ENCODE peak calls at places on chromosome 9, in five cellular contexts. One of them, this sample, is unnamed.
A peak's percentile ranks its signal among the peaks of the same experiment; 100 is the strongest.

GRCh38 chr9:111514967-111515366 is 10.0 kb upstream of the ZNF483 start:
- DNase-seq in H9: no peak
- DNase-seq in IMR-90: no peak
- DNase-seq in mesendoderm: no peak
- DNase-seq in neuronal stem cell: no peak
- DNase-seq in this sample: no peak

GRCh38 chr9:116151966-116152381 is 1.6 kb upstream of the PAPPA start:
- DNase-seq in H9: no peak
- DNase-seq in IMR-90: peak; percentile 94
- DNase-seq in mesendoderm: no peak
- DNase-seq in neuronal stem cell: no peak
- DNase-seq in this sample: peak; percentile 92

GRCh38 chr9:76644171-76644570 is 120.1 kb upstream of the PCA3 start:
- DNase-seq in H9: no peak
- DNase-seq in IMR-90: no peak
- DNase-seq in mesendoderm: no peak
- DNase-seq in neuronal stem cell: no peak
- DNase-seq in this sample: no peak

GRCh38 chr9:136545966-136546696 is at the start of gene NOTCH1:
- DNase-seq in H9: peak; percentile 86
- DNase-seq in IMR-90: peak; percentile 87
- DNase-seq in mesendoderm: peak; percentile 96
- DNase-seq in neuronal stem cell: peak; percentile 90
- DNase-seq in this sample: peak; percentile 95

GRCh38 chr9:90846770-90847419 is 45.3 kb downstream of the SYK start:
- DNase-seq in H9: peak; percentile 7
- DNase-seq in IMR-90: no peak
- DNase-seq in mesendoderm: no peak
- DNase-seq in neuronal stem cell: no peak
- DNase-seq in this sample: no peak

GRCh38 chr9:130053504-130054427 is at the start of gene GPR107:
- DNase-seq in H9: peak; percentile 77
- DNase-seq in IMR-90: peak; percentile 57
- DNase-seq in mesendoderm: peak; percentile 82
- DNase-seq in neuronal stem cell: peak; percentile 73
- DNase-seq in this sample: peak; percentile 85

GRCh38 chr9:135998013-135998380 is 36.8 kb upstream of the UBAC1 start:
- DNase-seq in H9: no peak
- DNase-seq in IMR-90: no peak
- DNase-seq in mesendoderm: no peak
- DNase-seq in neuronal stem cell: no peak
- DNase-seq in this sample: no peak

GRCh38 chr9:90070056-90070455 is 465.2 kb downstream of the GADD45G start:
- DNase-seq in H9: no peak
- DNase-seq in IMR-90: no peak
- DNase-seq in mesendoderm: no peak
- DNase-seq in neuronal stem cell: no peak
- DNase-seq in this sample: no peak

GRCh38 chr9:136605966-136606365 is 56.8 kb upstream of the EGFL7 start:
- DNase-seq in H9: no peak
- DNase-seq in IMR-90: no peak
- DNase-seq in mesendoderm: no peak
- DNase-seq in neuronal stem cell: no peak
- DNase-seq in this sample: no peak

GRCh38 chr9:120941046-120941770 is 14.6 kb upstream of the TRAF1 start:
- DNase-seq in H9: no peak
- DNase-seq in IMR-90: peak; percentile 60
- DNase-seq in mesendoderm: no peak
- DNase-seq in neuronal stem cell: no peak
- DNase-seq in this sample: no peak

GRCh38 chr9:83992901-83993300 is 12.3 kb downstream of the RMI1 start:
- DNase-seq in H9: no peak
- DNase-seq in IMR-90: no peak
- DNase-seq in mesendoderm: no peak
- DNase-seq in neuronal stem cell: no peak
- DNase-seq in this sample: no peak

GRCh38 chr9:128916204-128916603 is 4.6 kb upstream of the PHYHD1 start:
- DNase-seq in H9: no peak
- DNase-seq in IMR-90: no peak
- DNase-seq in mesendoderm: no peak
- DNase-seq in neuronal stem cell: no peak
- DNase-seq in this sample: no peak

GRCh38 chr9:84170521-84171141 is 169.9 kb downstream of the SLC28A3 start:
- DNase-seq in H9: peak; percentile 50
- DNase-seq in IMR-90: peak; percentile 98
- DNase-seq in mesendoderm: peak; percentile 74
- DNase-seq in neuronal stem cell: no peak
- DNase-seq in this sample: peak; percentile 95

GRCh38 chr9:126232461-126232860 is 94.2 kb upstream of the MVB12B start:
- DNase-seq in H9: no peak
- DNase-seq in IMR-90: no peak
- DNase-seq in mesendoderm: no peak
- DNase-seq in neuronal stem cell: no peak
- DNase-seq in this sample: no peak

DNA sequence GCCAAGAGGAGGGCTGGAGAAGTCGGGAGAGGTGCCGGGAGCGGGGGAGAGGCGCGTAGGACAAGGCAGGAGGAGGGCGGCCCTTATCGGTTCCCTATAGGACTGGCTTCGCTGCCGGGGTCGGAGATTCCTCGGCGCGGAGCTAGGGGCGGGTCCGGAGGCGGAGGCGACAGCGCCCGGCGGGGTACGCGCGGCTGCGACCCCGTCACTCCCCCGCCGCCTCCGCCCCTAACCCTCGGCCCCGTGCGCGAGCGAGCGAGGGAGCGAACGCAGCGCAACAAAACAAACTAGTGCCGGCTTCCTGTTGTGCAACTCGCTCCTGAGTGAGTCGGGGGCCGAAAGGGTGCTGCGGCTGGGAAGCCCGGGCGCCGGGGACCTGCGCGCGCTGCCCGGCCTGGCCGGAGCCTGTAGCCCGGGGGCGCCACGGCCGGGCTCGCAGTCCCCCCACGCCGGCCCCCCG is 2.0 kb downstream of the GLIS3 start:
- DNase-seq in H9: peak; percentile 72
- DNase-seq in IMR-90: peak; percentile 65
- DNase-seq in mesendoderm: peak; percentile 88
- DNase-seq in neuronal stem cell: peak; percentile 80
- DNase-seq in this sample: peak; percentile 84
- H2BK120ac ChIP-seq in H9: no peak overlapping the region
- H2BK120ac ChIP-seq in IMR-90: peak overlapping the region; percentile 73
- H2BK120ac ChIP-seq in mesendoderm: no peak overlapping the region
- H2BK120ac ChIP-seq in neuronal stem cell: no peak overlapping the region
- H2BK120ac ChIP-seq in this sample: peak overlapping the region; percentile 86

GRCh38 chr9:127388856-127389238 is 8.1 kb upstream of the SLC2A8 start:
- DNase-seq in H9: no peak
- DNase-seq in IMR-90: no peak
- DNase-seq in mesendoderm: no peak
- DNase-seq in neuronal stem cell: no peak
- DNase-seq in this sample: peak; percentile 15
- H2BK120ac ChIP-seq in H9: no peak overlapping the region
- H2BK120ac ChIP-seq in IMR-90: peak overlapping the region; percentile 57
- H2BK120ac ChIP-seq in mesendoderm: no peak overlapping the region
- H2BK120ac ChIP-seq in neuronal stem cell: no peak overlapping the region
- H2BK120ac ChIP-seq in this sample: no peak overlapping the region

GRCh38 chr9:37417252-37417803 is 5.2 kb upstream of the GRHPR start:
- DNase-seq in H9: peak; percentile 24
- DNase-seq in IMR-90: no peak
- DNase-seq in mesendoderm: no peak
- DNase-seq in neuronal stem cell: no peak
- DNase-seq in this sample: no peak
- H2BK120ac ChIP-seq in H9: no peak overlapping the region
- H2BK120ac ChIP-seq in IMR-90: no peak overlapping the region
- H2BK120ac ChIP-seq in mesendoderm: no peak overlapping the region
- H2BK120ac ChIP-seq in neuronal stem cell: peak overlapping the region; percentile 72
- H2BK120ac ChIP-seq in this sample: no peak overlapping the region

GRCh38 chr9:79694676-79695400 is 123.1 kb downstream of the TLE4 start:
- DNase-seq in H9: peak; percentile 41
- DNase-seq in IMR-90: peak; percentile 92
- DNase-seq in mesendoderm: peak; percentile 85
- DNase-seq in neuronal stem cell: peak; percentile 38
- DNase-seq in this sample: peak; percentile 90

GRCh38 chr9:79693750-79694149 is 122.0 kb downstream of the TLE4 start:
- DNase-seq in H9: no peak
- DNase-seq in IMR-90: no peak
- DNase-seq in mesendoderm: no peak
- DNase-seq in neuronal stem cell: no peak
- DNase-seq in this sample: no peak

GRCh38 chr9:79691496-79691895 is 119.7 kb downstream of the TLE4 start:
- DNase-seq in H9: no peak
- DNase-seq in IMR-90: no peak
- DNase-seq in mesendoderm: no peak
- DNase-seq in neuronal stem cell: no peak
- DNase-seq in this sample: no peak

GRCh38 chr9:79694208-79694607 is 122.4 kb downstream of the TLE4 start:
- DNase-seq in H9: no peak
- DNase-seq in IMR-90: no peak
- DNase-seq in mesendoderm: no peak
- DNase-seq in neuronal stem cell: no peak
- DNase-seq in this sample: no peak

DNA sequence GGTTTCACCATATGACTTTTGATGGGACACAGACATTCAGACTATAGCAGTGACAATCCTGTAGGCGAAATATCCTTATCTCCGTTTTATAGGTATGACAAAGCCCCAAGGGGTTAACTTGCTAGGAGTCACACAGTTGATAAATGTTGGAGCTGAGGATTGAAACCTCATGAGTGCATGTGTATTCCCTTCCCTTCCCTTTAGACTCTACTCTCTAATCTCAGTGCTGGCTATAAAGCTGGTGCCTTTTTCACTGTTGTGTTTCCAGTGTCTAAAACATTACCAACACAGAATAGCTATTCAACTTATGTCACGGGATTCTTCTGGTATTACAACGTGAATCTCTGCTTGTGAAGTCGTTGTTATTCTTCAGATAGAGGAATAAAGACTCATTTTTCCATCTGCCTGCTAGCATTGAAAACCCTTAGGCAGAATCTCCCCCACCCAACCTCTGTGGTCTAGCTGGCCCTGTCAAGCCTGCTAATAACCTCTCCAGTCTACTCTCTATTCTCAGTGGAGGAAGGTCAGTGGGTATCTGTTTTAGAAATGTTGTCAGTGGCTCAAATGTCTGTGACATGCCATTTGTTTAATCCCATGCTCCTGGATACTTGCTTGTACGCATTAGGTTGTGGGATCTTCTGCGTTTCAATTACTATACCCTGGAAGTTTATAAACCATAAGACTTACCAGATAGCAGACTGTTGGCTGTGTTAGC is 121.2 kb downstream of the TLE4 start:
- DNase-seq in H9: no peak
- DNase-seq in IMR-90: peak; percentile 33
- DNase-seq in mesendoderm: peak; percentile 66
- DNase-seq in neuronal stem cell: no peak
- DNase-seq in this sample: no peak
- H2BK120ac ChIP-seq in H9: no peak overlapping the region
- H2BK120ac ChIP-seq in IMR-90: no peak overlapping the region
- H2BK120ac ChIP-seq in mesendoderm: no peak overlapping the region
- H2BK120ac ChIP-seq in neuronal stem cell: no peak overlapping the region
- H2BK120ac ChIP-seq in this sample: no peak overlapping the region

DNA sequence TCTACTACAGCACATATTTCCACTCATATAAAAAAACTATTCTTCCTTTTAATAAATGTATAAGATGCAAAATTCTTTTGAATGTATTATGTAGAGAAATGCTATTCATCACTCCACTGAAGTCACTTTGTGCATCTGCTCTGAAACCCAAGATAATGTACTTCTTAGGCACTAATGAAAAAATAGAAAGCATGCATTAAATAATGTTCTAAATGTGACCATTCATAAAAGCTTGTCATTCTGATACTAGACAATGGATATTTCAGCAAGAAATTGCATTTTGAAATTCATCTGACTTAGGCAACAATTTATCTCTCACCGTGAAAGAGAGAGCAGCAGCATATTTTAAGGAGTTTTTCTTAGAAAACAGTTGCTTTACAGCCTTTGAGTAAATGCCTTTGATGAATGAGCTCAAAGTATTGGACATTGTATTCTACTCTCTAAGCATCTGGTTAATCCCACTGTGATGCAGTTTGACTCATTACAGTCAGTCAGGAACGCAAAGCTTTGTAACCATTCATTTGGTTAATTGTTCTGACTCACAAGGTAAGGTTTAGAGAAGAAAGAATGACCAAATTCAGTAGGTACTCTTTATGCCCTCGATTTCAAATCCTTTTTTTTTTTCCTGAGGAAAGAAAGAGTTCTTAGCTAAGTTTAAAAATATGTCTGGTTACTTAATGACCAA is 2233.8 kb upstream of the C9orf72 start:
- DNase-seq in H9: no peak
- DNase-seq in IMR-90: no peak
- DNase-seq in mesendoderm: peak; percentile 40
- DNase-seq in neuronal stem cell: peak; percentile 29
- DNase-seq in this sample: no peak
- H2BK120ac ChIP-seq in H9: no peak overlapping the region
- H2BK120ac ChIP-seq in IMR-90: no peak overlapping the region
- H2BK120ac ChIP-seq in mesendoderm: no peak overlapping the region
- H2BK120ac ChIP-seq in neuronal stem cell: no peak overlapping the region
- H2BK120ac ChIP-seq in this sample: no peak overlapping the region

GRCh38 chr9:113164536-113165300 is 13.9 kb downstream of the SLC31A2 start:
- DNase-seq in H9: no peak
- DNase-seq in IMR-90: peak; percentile 58
- DNase-seq in mesendoderm: peak; percentile 30
- DNase-seq in neuronal stem cell: no peak
- DNase-seq in this sample: peak; percentile 27

GRCh38 chr9:113168809-113169208 is 18.0 kb downstream of the SLC31A2 start:
- DNase-seq in H9: no peak
- DNase-seq in IMR-90: no peak
- DNase-seq in mesendoderm: no peak
- DNase-seq in neuronal stem cell: no peak
- DNase-seq in this sample: no peak

GRCh38 chr9:113160571-113160970 is 9.8 kb downstream of the SLC31A2 start:
- DNase-seq in H9: peak; percentile 74
- DNase-seq in IMR-90: no peak
- DNase-seq in mesendoderm: peak; percentile 75
- DNase-seq in neuronal stem cell: no peak
- DNase-seq in this sample: no peak

GRCh38 chr9:113166039-113166438 is 15.2 kb downstream of the SLC31A2 start:
- DNase-seq in H9: no peak
- DNase-seq in IMR-90: no peak
- DNase-seq in mesendoderm: no peak
- DNase-seq in neuronal stem cell: no peak
- DNase-seq in this sample: no peak
- H2BK120ac ChIP-seq in H9: no peak overlapping the region
- H2BK120ac ChIP-seq in IMR-90: no peak overlapping the region
- H2BK120ac ChIP-seq in mesendoderm: no peak overlapping the region
- H2BK120ac ChIP-seq in neuronal stem cell: no peak overlapping the region
- H2BK120ac ChIP-seq in this sample: no peak overlapping the region

GRCh38 chr9:29799227-29799626 is 2225.9 kb upstream of the C9orf72 start:
- DNase-seq in H9: no peak
- DNase-seq in IMR-90: no peak
- DNase-seq in mesendoderm: peak; percentile 8
- DNase-seq in neuronal stem cell: no peak
- DNase-seq in this sample: no peak
- H2BK120ac ChIP-seq in H9: no peak overlapping the region
- H2BK120ac ChIP-seq in IMR-90: no peak overlapping the region
- H2BK120ac ChIP-seq in mesendoderm: no peak overlapping the region
- H2BK120ac ChIP-seq in neuronal stem cell: no peak overlapping the region
- H2BK120ac ChIP-seq in this sample: no peak overlapping the region

GRCh38 chr9:8943392-8943791 is 1143.8 kb upstream of the DMAC1 start:
- DNase-seq in H9: no peak
- DNase-seq in IMR-90: no peak
- DNase-seq in mesendoderm: no peak
- DNase-seq in neuronal stem cell: no peak
- DNase-seq in this sample: no peak
- H2BK120ac ChIP-seq in H9: no peak overlapping the region
- H2BK120ac ChIP-seq in IMR-90: no peak overlapping the region
- H2BK120ac ChIP-seq in mesendoderm: no peak overlapping the region
- H2BK120ac ChIP-seq in neuronal stem cell: no peak overlapping the region
- H2BK120ac ChIP-seq in this sample: no peak overlapping the region

This sample was measured in mesenchymal stem cell.